ENCODE peak calls at places on chromosomes 16 and 17, in eight cellular contexts. B is HCT116, A is PC-3, I is neural progenitor cell, N is MM.1S, D is SK-N-SH, Z is GM23338, O is hepatocyte. F is an unnamed sample.

GRCh38 chr16:2040031-2040430 is 7.6 kb downstream of the NTHL1 start:
- DNase-seq in B (no peak), N (no peak), A (no peak), O (no peak), D (no peak), Z (no peak), I (no peak), F (no peak)

GRCh38 chr17:29036584-29036983 is 6.4 kb upstream of the PIPOX start:
- DNase-seq in I (no peak), O (no peak), D (no peak), B (no peak), N (no peak), Z (no peak), A (no peak), F (no peak)

GRCh38 chr17:2058521-2059124 is 3.7 kb downstream of the HIC1 start:
- DNase-seq in I (no peak), Z (peak; percentile 82), B (no peak), D (no peak), O (peak; percentile 63), N (peak; percentile 62), A (no peak), F (peak; percentile 57)

GRCh38 chr16:66199189-66199588 is 167.3 kb upstream of the CDH5 start:
- DNase-seq in Z (no peak), O (no peak), B (no peak), N (no peak), A (no peak), D (no peak), I (no peak), F (no peak)

GRCh38 chr17:21470861-21471260 is 94.7 kb downstream of the KCNJ12 start:
- DNase-seq in O (no peak), B (no peak), D (no peak), I (no peak), A (no peak), N (no peak), Z (no peak), F (no peak)

GRCh38 chr16:10514369-10515055 is 65.9 kb downstream of the EMP2 start:
- DNase-seq in D (peak; percentile 62), B (peak; percentile 33), N (peak; percentile 75), I (peak; percentile 59), Z (peak; percentile 79), O (peak; percentile 76), A (peak; percentile 69), F (peak; percentile 64)

GRCh38 chr17:81200695-81201580 is 21.8 kb downstream of the CEP131 start:
- DNase-seq in O (peak; percentile 87), Z (peak; percentile 73), B (peak; percentile 54), I (peak; percentile 62), N (peak; percentile 31), A (peak; percentile 79), D (peak; percentile 91), F (peak; percentile 75)

GRCh38 chr17:76004750-76005262 is 4.2 kb downstream of the CDK3 start:
- DNase-seq in D (peak; percentile 45), N (no peak), Z (no peak), A (no peak), B (no peak), I (no peak), O (no peak), F (no peak)

GRCh38 chr17:58968662-58969061 is 138.0 kb downstream of the TRIM37 start:
- DNase-seq in Z (peak; percentile 4), B (no peak), A (no peak), I (no peak), O (no peak), D (no peak), N (no peak), F (no peak)

GRCh38 chr17:49223168-49223516 is 7.4 kb downstream of the PHOSPHO1 start:
- DNase-seq in D (no peak), N (no peak), I (no peak), O (no peak), Z (no peak), B (no peak), A (no peak), F (no peak)

GRCh38 chr16:12188674-12189249 is 212.2 kb downstream of the SNX29 start:
- DNase-seq in I (no peak), B (no peak), N (no peak), O (no peak), A (no peak), D (no peak), Z (no peak), F (no peak)

GRCh38 chr16:86512301-86512859 is 2.1 kb downstream of the FOXF1 start:
- DNase-seq in N (no peak), D (no peak), O (no peak), Z (no peak), I (peak; percentile 62), B (no peak), A (no peak), F (no peak)

DNA sequence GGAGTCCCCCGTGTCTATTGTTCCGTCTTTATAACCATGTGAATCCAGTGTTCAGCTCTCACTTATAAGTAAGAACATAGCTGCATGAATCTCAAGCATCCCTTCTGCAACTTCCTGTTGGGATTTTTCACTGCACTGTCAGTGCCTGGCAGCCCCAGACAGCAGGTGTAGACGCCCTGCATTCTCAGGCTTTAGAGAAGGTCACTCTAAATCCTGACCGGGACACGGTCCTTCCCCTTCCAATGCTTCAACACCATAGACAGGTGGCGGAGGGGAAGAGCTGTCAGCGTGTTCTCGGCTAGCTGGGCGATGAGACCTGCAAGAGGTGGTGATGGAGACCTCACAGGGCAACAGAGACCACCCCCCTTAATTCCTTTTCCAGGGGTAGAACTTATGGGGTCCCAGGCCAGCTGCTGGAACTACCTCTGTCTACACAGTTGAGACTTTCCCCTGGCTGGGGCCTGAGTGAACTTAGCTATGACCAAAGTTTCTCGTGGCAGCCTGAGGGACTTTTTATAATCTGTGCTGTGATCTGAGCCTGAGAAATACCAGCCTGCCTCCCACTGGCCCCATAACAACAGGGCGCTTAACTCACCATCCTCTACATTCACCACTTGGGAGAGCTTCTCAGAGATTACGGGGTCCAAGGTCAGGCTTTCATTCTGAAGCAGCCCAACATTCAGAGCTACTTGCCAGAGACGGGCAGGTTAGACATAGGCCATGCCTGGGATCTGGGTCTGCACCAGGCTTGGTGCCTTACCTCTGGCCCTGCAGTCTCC is 143.2 kb upstream of the TNRC6C start:
- DNase-seq in I (no peak), B (no peak), O (peak; percentile 15), Z (peak; percentile 55), N (no peak), D (peak; percentile 63), A (no peak), F (no peak)
- TF ChIP-seq CTCF in I (peak; percentile 25), B (no peak), O (peak; percentile 28), Z (peak; percentile 60), N (no peak), D (no peak), A (no peak), F (peak; percentile 18)

GRCh38 chr17:78677303-78678219 is 100.4 kb upstream of the DNAH17 start:
- DNase-seq in I (no peak), N (no peak), B (no peak), A (peak; percentile 61), Z (no peak), O (no peak), D (no peak), F (no peak)
- H3K36me3 ChIP-seq in I (no peaks in the 10 kb centered on the region), N (peaks cover 12% of the 10 kb centered on the region), B (no peaks in the 10 kb centered on the region), A (peaks cover 12% of the 10 kb centered on the region), Z (no peaks in the 10 kb centered on the region), O (no peaks in the 10 kb centered on the region), D (peaks cover 26% of the 10 kb centered on the region), F (peaks cover 87% of the 10 kb centered on the region)

DNA sequence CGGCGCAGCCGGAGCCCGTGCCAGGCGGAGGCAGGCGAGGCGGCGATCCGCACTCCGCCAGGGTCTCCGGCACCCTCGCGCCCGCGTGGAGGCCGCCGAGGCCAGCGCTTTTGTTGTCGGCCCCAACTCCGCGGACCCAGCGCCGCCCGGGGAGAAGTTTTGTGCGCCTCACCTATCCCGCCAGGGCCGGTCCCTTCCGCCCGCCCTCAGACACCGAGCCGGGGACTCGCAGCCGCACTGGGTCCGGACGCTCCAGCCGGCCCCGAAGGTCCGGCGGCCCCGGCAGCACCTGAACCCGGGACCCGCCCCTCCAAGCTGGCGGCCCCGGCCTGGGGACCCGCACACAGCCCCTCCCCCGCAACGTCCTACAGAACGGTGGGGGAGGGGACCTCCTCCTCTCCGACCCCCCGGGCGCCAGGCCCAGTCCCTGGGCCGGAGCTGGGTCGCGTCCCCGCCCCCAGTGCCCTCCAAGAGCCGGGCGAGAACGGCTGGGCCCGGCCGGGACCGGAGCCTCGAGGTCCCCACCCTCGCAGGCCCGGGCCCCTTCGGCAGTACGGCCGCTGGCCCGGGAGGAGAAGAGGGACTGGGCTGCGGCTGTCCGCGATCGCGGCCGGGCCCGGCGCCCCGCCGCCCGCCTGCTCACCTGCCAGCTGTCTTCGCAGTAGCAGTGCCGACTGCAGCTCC is 705 bp downstream of the UBE2G1 start:
- DNase-seq in A (no peak), O (peak; percentile 77), N (peak; percentile 29), B (no peak), Z (peak; percentile 83), I (peak; percentile 80), D (peak; percentile 76), F (peak; percentile 62)
- TF ChIP-seq EZH2phosphoT487 in A (no peak), O (no peak), N (no peak), B (no peak), Z (no peak), I (no peak), D (no peak), F (no peak)

GRCh38 chr16:51474414-51475091 is 323.5 kb upstream of the SALL1 start:
- DNase-seq in Z (no peak), B (no peak), O (no peak), D (no peak), N (no peak), I (no peak), A (no peak), F (no peak)
- TF ChIP-seq CTCF in Z (no peak), B (no peak), O (no peak), D (peak; percentile 16), N (no peak), I (no peak), A (no peak), F (no peak)

GRCh38 chr17:37276475-37276874 is 99.3 kb upstream of the C17orf78 start:
- DNase-seq in Z (no peak), N (no peak), A (peak; percentile 80), O (no peak), I (no peak), B (no peak), D (no peak), F (no peak)
- H3K36me3 ChIP-seq in Z (peaks cover 34% of the 10 kb centered on the region), N (peaks cover 4% of the 10 kb centered on the region), A (peaks cover 24% of the 10 kb centered on the region), O (no peaks in the 10 kb centered on the region), I (no peaks in the 10 kb centered on the region), B (peaks cover 37% of the 10 kb centered on the region), D (peaks cover 19% of the 10 kb centered on the region), F (peaks cover 73% of the 10 kb centered on the region)

DNA sequence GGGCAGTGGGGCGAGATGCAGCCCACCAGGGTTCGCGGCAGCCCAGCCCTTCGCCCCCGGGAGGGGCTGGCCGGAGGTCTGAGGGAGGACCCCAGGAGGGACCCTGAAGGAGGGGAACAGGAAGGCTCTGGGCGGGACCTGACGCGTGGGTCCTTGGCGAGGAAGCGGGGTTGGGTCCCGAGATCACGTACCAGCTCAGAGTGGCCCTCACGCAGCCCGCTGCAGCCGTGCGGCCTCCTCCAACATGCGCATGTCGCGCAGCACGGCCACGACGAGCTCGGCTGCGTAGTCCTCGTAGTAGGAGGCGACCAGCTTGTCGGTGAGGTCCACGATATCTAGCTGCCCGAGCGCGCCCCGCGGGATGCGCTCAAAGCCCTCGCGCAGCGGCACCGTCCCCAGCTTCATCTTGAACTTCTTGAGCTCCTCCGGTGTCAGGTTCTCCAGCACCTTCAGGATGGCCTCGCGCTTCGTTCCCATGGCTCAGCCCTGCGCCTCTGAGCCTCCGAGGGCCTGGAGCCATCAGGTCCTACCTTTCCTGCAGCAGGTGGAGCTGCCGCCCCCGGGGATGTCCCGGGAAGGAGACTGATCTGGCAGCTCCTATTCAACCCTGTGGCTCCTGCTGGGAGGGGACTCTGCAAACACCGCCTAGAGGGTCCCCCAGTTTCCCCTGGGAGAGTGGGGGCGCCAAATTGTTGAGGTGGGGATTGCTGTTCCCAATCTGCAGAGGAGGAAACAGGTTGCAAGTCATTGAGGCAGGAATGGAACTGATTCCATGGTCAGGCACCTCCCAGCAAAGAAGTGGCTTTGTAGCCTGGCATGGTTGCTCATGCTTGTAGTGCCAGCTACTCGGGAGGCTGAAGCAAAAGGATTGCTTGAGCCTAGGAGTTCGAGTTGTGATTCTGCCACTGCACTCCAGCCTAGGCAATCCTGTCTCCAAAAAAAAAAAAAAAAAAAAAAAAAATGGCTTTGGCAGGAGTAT is at the start of gene PYDC1:
- DNase-seq in Z (peak; percentile 73), N (no peak), O (no peak), I (peak; percentile 47), A (no peak), B (no peak), D (no peak), F (no peak)
- TF ChIP-seq EZH2phosphoT487 in Z (no peak), N (no peak), O (no peak), I (peak; percentile 76), A (no peak), B (no peak), D (no peak), F (no peak)